ENCODE peak calls at places on chromosomes 3 and 15, in five cellular contexts. One of them, this sample, is unnamed.

GRCh38 chr15:100683434-100683833 is 81.0 kb downstream of the ASB7 start:
- DNase-seq in SK-N-SH: no peak
- DNase-seq in HepG2: no peak
- DNase-seq in GM12878: no peak
- DNase-seq in K562: no peak
- DNase-seq in this sample: no peak

GRCh38 chr3:13002398-13003124 is 70.7 kb downstream of the IQSEC1 start:
- DNase-seq in GM12878: peak
- DNase-seq in K562: no peak
- DNase-seq in HepG2: no peak
- DNase-seq in SK-N-SH: no peak
- DNase-seq in this sample: no peak

GRCh38 chr15:67074886-67075229 is 9.5 kb downstream of the SMAD3 start:
- DNase-seq in GM12878: no peak
- DNase-seq in K562: no peak
- DNase-seq in HepG2: no peak
- DNase-seq in SK-N-SH: no peak
- DNase-seq in this sample: peak

GRCh38 chr3:84893211-84893610 is 65.6 kb upstream of the CADM2 start:
- DNase-seq in HepG2: no peak
- DNase-seq in SK-N-SH: no peak
- DNase-seq in K562: no peak
- DNase-seq in GM12878: no peak
- DNase-seq in this sample: no peak

GRCh38 chr15:62549345-62549970 is 384.4 kb upstream of the C2CD4B start:
- DNase-seq in GM12878: no peak
- DNase-seq in SK-N-SH: peak
- DNase-seq in HepG2: peak
- DNase-seq in K562: peak
- DNase-seq in this sample: peak

GRCh38 chr3:11146771-11147363 is 7.4 kb upstream of the HRH1 start:
- DNase-seq in SK-N-SH: no peak
- DNase-seq in GM12878: no peak
- DNase-seq in K562: no peak
- DNase-seq in HepG2: no peak
- DNase-seq in this sample: no peak

GRCh38 chr15:62545392-62546227 is 380.5 kb upstream of the C2CD4B start:
- DNase-seq in K562: no peak
- DNase-seq in HepG2: no peak
- DNase-seq in GM12878: no peak
- DNase-seq in SK-N-SH: no peak
- DNase-seq in this sample: peak

GRCh38 chr3:197847866-197848401 is 56.9 kb downstream of the LRCH3 start:
- DNase-seq in HepG2: no peak
- DNase-seq in GM12878: peak
- DNase-seq in K562: peak
- DNase-seq in SK-N-SH: no peak
- DNase-seq in this sample: peak

GRCh38 chr3:86986666-86987420 is 4.1 kb downstream of the VGLL3 start:
- DNase-seq in GM12878: no peak
- DNase-seq in K562: no peak
- DNase-seq in HepG2: no peak
- DNase-seq in SK-N-SH: no peak
- DNase-seq in this sample: peak

GRCh38 chr3:189041482-189042090 is 130.2 kb upstream of the TPRG1 start:
- DNase-seq in GM12878: peak
- DNase-seq in HepG2: peak
- DNase-seq in K562: no peak
- DNase-seq in SK-N-SH: peak
- DNase-seq in this sample: peak

GRCh38 chr15:77118787-77119410 is 48.0 kb upstream of the TSPAN3 start:
- DNase-seq in HepG2: peak
- DNase-seq in K562: peak
- DNase-seq in SK-N-SH: peak
- DNase-seq in GM12878: peak
- DNase-seq in this sample: peak

GRCh38 chr3:41711656-41712055 is 250.2 kb downstream of the ULK4 start:
- DNase-seq in GM12878: peak
- DNase-seq in HepG2: no peak
- DNase-seq in SK-N-SH: no peak
- DNase-seq in K562: no peak
- DNase-seq in this sample: peak

DNA sequence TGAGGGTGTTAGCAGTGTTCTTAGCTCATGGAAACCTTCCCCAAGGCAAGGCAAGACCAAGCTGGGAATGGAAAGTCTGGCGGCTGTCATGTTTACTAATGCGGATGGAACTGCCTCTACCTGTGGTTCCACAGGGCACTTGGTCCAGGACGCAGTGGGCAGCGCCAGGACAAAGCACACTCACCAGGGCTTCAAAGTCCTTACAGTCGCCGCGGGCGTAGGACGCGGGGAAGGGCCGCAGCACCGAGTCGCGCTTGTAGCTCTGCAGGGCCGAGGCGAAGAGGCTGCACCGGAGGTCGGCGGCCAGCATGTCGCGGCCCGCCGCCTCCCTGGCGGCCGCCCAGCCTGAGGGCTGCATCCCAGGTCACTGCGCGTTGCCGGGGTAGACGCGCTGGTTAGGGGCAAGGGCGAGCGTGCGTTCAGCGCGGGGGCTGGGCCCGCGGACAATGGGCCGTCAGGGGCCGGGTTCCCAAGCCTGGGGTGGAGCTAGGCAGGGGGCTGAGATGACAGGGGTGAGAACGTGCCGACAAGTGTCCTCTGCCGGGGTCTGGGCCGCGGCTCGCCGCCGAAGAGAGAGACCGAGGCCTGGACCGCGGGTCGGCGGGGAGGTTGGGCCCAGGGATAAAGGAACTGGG is 497 bp downstream of the PARP16 start:
- DNase-seq in HepG2: peak
- DNase-seq in GM12878: no peak
- DNase-seq in K562: peak
- DNase-seq in SK-N-SH: no peak
- DNase-seq in this sample: no peak
- TF ChIP-seq MXI1 in HepG2: no peak
- TF ChIP-seq MXI1 in GM12878: no peak
- TF ChIP-seq MXI1 in K562: no peak
- TF ChIP-seq MXI1 in SK-N-SH: peak
- TF ChIP-seq MXI1 in this sample: no peak

GRCh38 chr3:107797586-107797985 is 274.8 kb downstream of the BBX start:
- DNase-seq in GM12878: no peak
- DNase-seq in HepG2: no peak
- DNase-seq in SK-N-SH: no peak
- DNase-seq in K562: no peak
- DNase-seq in this sample: no peak

GRCh38 chr3:107800705-107801104 is 277.9 kb downstream of the BBX start:
- DNase-seq in HepG2: no peak
- DNase-seq in SK-N-SH: no peak
- DNase-seq in K562: no peak
- DNase-seq in GM12878: no peak
- DNase-seq in this sample: no peak

GRCh38 chr3:107796786-107797185 is 274.0 kb downstream of the BBX start:
- DNase-seq in HepG2: peak
- DNase-seq in GM12878: no peak
- DNase-seq in SK-N-SH: no peak
- DNase-seq in K562: no peak
- DNase-seq in this sample: peak

GRCh38 chr3:107795514-107796094 is 272.8 kb downstream of the BBX start:
- DNase-seq in SK-N-SH: no peak
- DNase-seq in HepG2: no peak
- DNase-seq in GM12878: no peak
- DNase-seq in K562: no peak
- DNase-seq in this sample: no peak

DNA sequence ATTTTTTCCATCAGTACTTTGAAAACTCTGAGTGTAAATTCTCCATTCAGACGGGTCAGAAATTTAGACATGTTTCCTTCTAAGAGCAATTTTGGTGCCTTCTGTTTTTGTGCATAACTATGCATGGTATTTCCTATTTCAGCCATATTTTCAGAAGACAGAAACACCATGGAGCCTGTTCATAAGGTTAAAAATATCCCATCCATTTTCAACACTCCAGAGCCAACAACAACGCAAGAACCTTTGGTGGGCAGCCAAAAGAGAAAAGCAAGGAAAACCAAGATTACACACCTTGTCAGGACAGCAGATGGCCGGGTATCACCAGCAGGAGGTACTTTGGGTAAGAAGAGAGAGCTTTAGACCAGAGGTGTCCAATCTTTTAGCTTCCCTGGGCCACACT is 275.6 kb downstream of the BBX start:
- DNase-seq in HepG2: no peak
- DNase-seq in SK-N-SH: no peak
- DNase-seq in K562: no peak
- DNase-seq in GM12878: no peak
- DNase-seq in this sample: peak
- TF ChIP-seq MXI1 in HepG2: no peak
- TF ChIP-seq MXI1 in SK-N-SH: no peak
- TF ChIP-seq MXI1 in K562: no peak
- TF ChIP-seq MXI1 in GM12878: no peak
- TF ChIP-seq MXI1 in this sample: no peak

GRCh38 chr3:14007006-14007405 is 117.7 kb downstream of the CHCHD4 start:
- DNase-seq in SK-N-SH: no peak
- DNase-seq in K562: no peak
- DNase-seq in GM12878: no peak
- DNase-seq in HepG2: no peak
- DNase-seq in this sample: no peak
- TF ChIP-seq MXI1 in SK-N-SH: no peak
- TF ChIP-seq MXI1 in K562: no peak
- TF ChIP-seq MXI1 in GM12878: no peak
- TF ChIP-seq MXI1 in HepG2: no peak
- TF ChIP-seq MXI1 in this sample: no peak

DNA sequence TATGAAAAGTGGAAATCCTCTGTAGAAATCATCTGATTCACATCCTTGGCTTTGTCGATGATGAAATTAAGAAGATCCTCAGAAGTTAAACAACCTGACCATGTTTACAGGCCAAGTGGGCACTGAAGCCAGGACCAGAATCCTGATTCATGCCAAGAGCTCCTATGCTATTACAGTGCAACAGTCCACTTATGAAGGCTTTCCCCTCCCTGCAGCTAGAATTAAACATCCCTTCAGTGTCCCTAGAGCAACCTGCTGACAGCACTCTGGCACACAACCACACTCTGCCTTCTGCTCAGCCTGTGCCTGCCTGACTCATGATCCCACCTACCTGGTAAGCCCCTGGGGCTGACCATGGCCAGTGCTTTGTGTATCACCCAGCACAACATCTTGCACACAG is 33.8 kb downstream of the TXNRD3 start:
- DNase-seq in K562: no peak
- DNase-seq in HepG2: no peak
- DNase-seq in GM12878: no peak
- DNase-seq in SK-N-SH: no peak
- DNase-seq in this sample: peak
- TF ChIP-seq MXI1 in K562: no peak
- TF ChIP-seq MXI1 in HepG2: no peak
- TF ChIP-seq MXI1 in GM12878: no peak
- TF ChIP-seq MXI1 in SK-N-SH: no peak
- TF ChIP-seq MXI1 in this sample: no peak

GRCh38 chr15:31331389-31331788 is 4.8 kb downstream of the KLF13 start:
- DNase-seq in HepG2: no peak
- DNase-seq in SK-N-SH: peak
- DNase-seq in GM12878: no peak
- DNase-seq in K562: no peak
- DNase-seq in this sample: no peak
- TF ChIP-seq MXI1 in HepG2: no peak
- TF ChIP-seq MXI1 in SK-N-SH: no peak
- TF ChIP-seq MXI1 in GM12878: no peak
- TF ChIP-seq MXI1 in K562: no peak
- TF ChIP-seq MXI1 in this sample: no peak

GRCh38 chr3:47910777-47911440 is 105.3 kb downstream of the MAP4 start:
- DNase-seq in SK-N-SH: peak
- DNase-seq in GM12878: no peak
- DNase-seq in K562: peak
- DNase-seq in HepG2: peak
- DNase-seq in this sample: peak
- TF ChIP-seq MXI1 in SK-N-SH: no peak
- TF ChIP-seq MXI1 in GM12878: no peak
- TF ChIP-seq MXI1 in K562: no peak
- TF ChIP-seq MXI1 in HepG2: no peak
- TF ChIP-seq MXI1 in this sample: peak

GRCh38 chr3:72152551-72153476 is 367.9 kb upstream of the PROK2 start:
- DNase-seq in SK-N-SH: peak
- DNase-seq in GM12878: no peak
- DNase-seq in K562: peak
- DNase-seq in HepG2: peak
- DNase-seq in this sample: peak
- TF ChIP-seq MXI1 in SK-N-SH: peak
- TF ChIP-seq MXI1 in GM12878: no peak
- TF ChIP-seq MXI1 in K562: no peak
- TF ChIP-seq MXI1 in HepG2: peak
- TF ChIP-seq MXI1 in this sample: no peak

This sample was measured in IMR-90.